ENCODE peak calls at places on chromosomes 1 and 21, in five cellular contexts. One of them, this sample, is unnamed.

GRCh38 chr1:174800221-174800791 is 199.4 kb upstream of the CACYBP start:
- DNase-seq in AG04450: no peak
- DNase-seq in A549: no peak
- DNase-seq in gastrocnemius medialis: no peak
- DNase-seq in astrocyte: no peak
- DNase-seq in this sample: no peak

GRCh38 chr1:78061825-78062523 is 16.2 kb downstream of the GIPC2 start:
- DNase-seq in AG04450: peak; percentile 73
- DNase-seq in A549: peak; percentile 36
- DNase-seq in gastrocnemius medialis: no peak
- DNase-seq in astrocyte: peak; percentile 78
- DNase-seq in this sample: no peak

GRCh38 chr1:59089343-59089742 is 207.6 kb upstream of the FGGY start:
- DNase-seq in AG04450: no peak
- DNase-seq in A549: no peak
- DNase-seq in gastrocnemius medialis: no peak
- DNase-seq in astrocyte: no peak
- DNase-seq in this sample: no peak

GRCh38 chr21:36412916-36413315 is 27.7 kb downstream of the CHAF1B start:
- DNase-seq in AG04450: no peak
- DNase-seq in A549: no peak
- DNase-seq in gastrocnemius medialis: no peak
- DNase-seq in astrocyte: no peak
- DNase-seq in this sample: no peak

GRCh38 chr1:221522440-221523050 is 219.3 kb downstream of the DUSP10 start:
- DNase-seq in AG04450: no peak
- DNase-seq in A549: no peak
- DNase-seq in gastrocnemius medialis: no peak
- DNase-seq in astrocyte: no peak
- DNase-seq in this sample: no peak

GRCh38 chr1:245370905-245371581 is 216.3 kb downstream of the KIF26B start:
- DNase-seq in AG04450: no peak
- DNase-seq in A549: no peak
- DNase-seq in gastrocnemius medialis: no peak
- DNase-seq in astrocyte: no peak
- DNase-seq in this sample: no peak

GRCh38 chr1:239056940-239057339 is 329.4 kb upstream of the CHRM3 start:
- DNase-seq in AG04450: no peak
- DNase-seq in A549: no peak
- DNase-seq in gastrocnemius medialis: no peak
- DNase-seq in astrocyte: no peak
- DNase-seq in this sample: no peak

GRCh38 chr21:41966872-41967621 is 13.2 kb upstream of the C2CD2 start:
- DNase-seq in AG04450: no peak
- DNase-seq in A549: no peak
- DNase-seq in gastrocnemius medialis: peak; percentile 3
- DNase-seq in astrocyte: no peak
- DNase-seq in this sample: no peak

GRCh38 chr1:28900562-28900961 is 13.8 kb upstream of the EPB41 start:
- DNase-seq in AG04450: no peak
- DNase-seq in A549: no peak
- DNase-seq in gastrocnemius medialis: no peak
- DNase-seq in astrocyte: no peak
- DNase-seq in this sample: no peak

GRCh38 chr21:45145146-45145545 is 70.8 kb downstream of the ADARB1 start:
- DNase-seq in AG04450: no peak
- DNase-seq in A549: no peak
- DNase-seq in gastrocnemius medialis: no peak
- DNase-seq in astrocyte: no peak
- DNase-seq in this sample: no peak

GRCh38 chr1:40684669-40685068 is 6.8 kb upstream of the NFYC start:
- DNase-seq in AG04450: no peak
- DNase-seq in A549: no peak
- DNase-seq in gastrocnemius medialis: no peak
- DNase-seq in astrocyte: no peak
- DNase-seq in this sample: no peak

GRCh38 chr1:23544444-23545389 is 13.7 kb upstream of the E2F2 start:
- DNase-seq in AG04450: no peak
- DNase-seq in A549: peak; percentile 84
- DNase-seq in gastrocnemius medialis: peak; percentile 73
- DNase-seq in astrocyte: peak; percentile 54
- DNase-seq in this sample: peak; percentile 86

GRCh38 chr1:153532769-153533599 is 2.8 kb downstream of the S100A6 start:
- DNase-seq in AG04450: peak; percentile 52
- DNase-seq in A549: peak; percentile 91
- DNase-seq in gastrocnemius medialis: peak; percentile 84
- DNase-seq in astrocyte: peak; percentile 62
- DNase-seq in this sample: peak; percentile 97

GRCh38 chr1:28154083-28154594 is 22.4 kb downstream of the PTAFR start:
- DNase-seq in AG04450: no peak
- DNase-seq in A549: no peak
- DNase-seq in gastrocnemius medialis: no peak
- DNase-seq in astrocyte: no peak
- DNase-seq in this sample: no peak

GRCh38 chr21:26469789-26470188 is 103.3 kb downstream of the CYYR1 start:
- DNase-seq in AG04450: no peak
- DNase-seq in A549: no peak
- DNase-seq in gastrocnemius medialis: peak; percentile 36
- DNase-seq in astrocyte: peak; percentile 74
- DNase-seq in this sample: peak; percentile 74

GRCh38 chr1:212513586-212513985 is 80.9 kb downstream of the NENF start:
- DNase-seq in AG04450: no peak
- DNase-seq in A549: no peak
- DNase-seq in gastrocnemius medialis: no peak
- DNase-seq in astrocyte: no peak
- DNase-seq in this sample: no peak

GRCh38 chr1:234957330-234958065 is 171.1 kb downstream of the TOMM20 start:
- DNase-seq in AG04450: peak; percentile 78
- DNase-seq in A549: peak; percentile 98
- DNase-seq in gastrocnemius medialis: no peak
- DNase-seq in astrocyte: peak; percentile 97
- DNase-seq in this sample: peak; percentile 96

GRCh38 chr1:156839426-156840109 is 19.3 kb downstream of the INSRR start:
- DNase-seq in AG04450: no peak
- DNase-seq in A549: no peak
- DNase-seq in gastrocnemius medialis: no peak
- DNase-seq in astrocyte: no peak
- DNase-seq in this sample: no peak

GRCh38 chr1:59498640-59499039 is 201.7 kb downstream of the FGGY start:
- DNase-seq in AG04450: no peak
- DNase-seq in A549: no peak
- DNase-seq in gastrocnemius medialis: no peak
- DNase-seq in astrocyte: peak; percentile 54
- DNase-seq in this sample: peak; percentile 35

GRCh38 chr1:32650752-32651460 is at the start of gene RBBP4:
- DNase-seq in AG04450: peak; percentile 95
- DNase-seq in A549: peak; percentile 96
- DNase-seq in gastrocnemius medialis: peak; percentile 98
- DNase-seq in astrocyte: peak; percentile 89
- DNase-seq in this sample: peak; percentile 96
- TF ChIP-seq CTCF in AG04450: no peak
- TF ChIP-seq CTCF in A549: no peak
- TF ChIP-seq CTCF in gastrocnemius medialis: peak; percentile 16
- TF ChIP-seq CTCF in astrocyte: no peak
- TF ChIP-seq CTCF in this sample: no peak

DNA sequence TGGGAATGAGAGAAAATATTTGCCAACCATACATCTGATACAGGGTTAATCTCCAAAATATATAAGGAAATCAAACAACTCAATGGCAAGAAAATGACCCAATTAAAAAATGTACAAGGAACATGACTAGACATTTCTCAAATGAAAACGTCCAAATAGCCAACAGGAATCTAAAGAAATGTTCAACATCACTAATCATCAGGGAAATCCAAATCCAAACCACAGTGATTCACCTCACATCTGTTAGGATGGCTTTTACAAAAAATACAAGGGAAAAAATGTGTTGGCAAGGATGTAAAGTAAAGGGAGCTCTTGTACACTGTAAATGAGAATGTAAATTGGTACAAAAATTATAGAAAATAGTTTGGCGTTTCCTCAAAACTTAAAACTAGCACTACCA is 54.7 kb upstream of the ZRANB2 start:
- DNase-seq in AG04450: no peak
- DNase-seq in A549: no peak
- DNase-seq in gastrocnemius medialis: no peak
- DNase-seq in astrocyte: peak; percentile 31
- DNase-seq in this sample: no peak
- TF ChIP-seq CTCF in AG04450: no peak
- TF ChIP-seq CTCF in A549: no peak
- TF ChIP-seq CTCF in gastrocnemius medialis: no peak
- TF ChIP-seq CTCF in astrocyte: no peak
- TF ChIP-seq CTCF in this sample: no peak

GRCh38 chr21:30269803-30270530 is 12.8 kb downstream of the KRTAP24-1 start:
- DNase-seq in AG04450: no peak
- DNase-seq in A549: no peak
- DNase-seq in gastrocnemius medialis: no peak
- DNase-seq in astrocyte: no peak
- DNase-seq in this sample: no peak

DNA sequence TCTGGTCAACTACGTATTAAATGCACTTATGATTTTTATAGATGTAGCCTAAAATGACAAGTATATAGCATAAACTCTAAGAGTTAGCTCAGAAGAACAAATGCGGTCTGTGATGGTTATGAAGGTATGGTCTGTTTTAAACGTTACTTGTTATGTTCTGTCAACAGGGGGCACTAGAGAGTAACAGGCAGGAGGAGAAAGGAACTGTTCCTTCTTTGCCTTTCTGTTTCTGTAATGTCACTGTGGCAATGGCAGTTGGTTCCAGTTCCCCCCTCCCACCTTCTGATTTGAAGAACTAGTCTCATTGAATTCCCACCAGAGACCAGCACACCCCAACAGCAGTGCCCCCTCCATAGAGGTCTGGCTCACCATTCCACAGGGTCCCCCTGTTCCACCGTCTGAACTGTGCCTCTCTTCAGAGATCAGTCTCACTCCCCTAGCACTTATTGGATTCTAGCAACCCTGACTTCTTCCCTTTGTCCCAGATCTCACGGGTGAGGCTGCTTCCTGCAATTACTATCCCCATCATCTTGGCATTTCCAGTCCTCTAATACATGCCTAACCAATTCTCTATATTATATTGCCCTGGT is 14.0 kb downstream of the KRTAP24-1 start:
- DNase-seq in AG04450: no peak
- DNase-seq in A549: no peak
- DNase-seq in gastrocnemius medialis: no peak
- DNase-seq in astrocyte: no peak
- DNase-seq in this sample: peak; percentile 32
- TF ChIP-seq CTCF in AG04450: no peak
- TF ChIP-seq CTCF in A549: no peak
- TF ChIP-seq CTCF in gastrocnemius medialis: no peak
- TF ChIP-seq CTCF in astrocyte: no peak
- TF ChIP-seq CTCF in this sample: no peak

GRCh38 chr1:226569879-226570547 is 21.4 kb downstream of the STUM start:
- DNase-seq in AG04450: no peak
- DNase-seq in A549: peak; percentile 31
- DNase-seq in gastrocnemius medialis: no peak
- DNase-seq in astrocyte: no peak
- DNase-seq in this sample: peak; percentile 34
- TF ChIP-seq CTCF in AG04450: peak; percentile 33
- TF ChIP-seq CTCF in A549: no peak
- TF ChIP-seq CTCF in gastrocnemius medialis: no peak
- TF ChIP-seq CTCF in astrocyte: no peak
- TF ChIP-seq CTCF in this sample: no peak

GRCh38 chr1:26677306-26678115 is 18.3 kb upstream of the ARID1A start:
- DNase-seq in AG04450: no peak
- DNase-seq in A549: peak; percentile 92
- DNase-seq in gastrocnemius medialis: peak; percentile 91
- DNase-seq in astrocyte: peak; percentile 66
- DNase-seq in this sample: peak; percentile 97
- TF ChIP-seq CTCF in AG04450: peak; percentile 41
- TF ChIP-seq CTCF in A549: peak; percentile 75
- TF ChIP-seq CTCF in gastrocnemius medialis: peak; percentile 74
- TF ChIP-seq CTCF in astrocyte: peak; percentile 38
- TF ChIP-seq CTCF in this sample: peak; percentile 66

GRCh38 chr1:154973344-154974085 is 966 bp upstream of the CKS1B start:
- DNase-seq in AG04450: peak; percentile 93
- DNase-seq in A549: peak; percentile 99
- DNase-seq in gastrocnemius medialis: peak; percentile 95
- DNase-seq in astrocyte: peak; percentile 94
- DNase-seq in this sample: peak; percentile 100
- TF ChIP-seq CTCF in AG04450: peak; percentile 36
- TF ChIP-seq CTCF in A549: no peak
- TF ChIP-seq CTCF in gastrocnemius medialis: no peak
- TF ChIP-seq CTCF in astrocyte: peak; percentile 13
- TF ChIP-seq CTCF in this sample: peak; percentile 27

GRCh38 chr21:34582506-34583150 is 32.3 kb downstream of the RCAN1 start:
- DNase-seq in AG04450: peak; percentile 24
- DNase-seq in A549: peak; percentile 28
- DNase-seq in gastrocnemius medialis: no peak
- DNase-seq in astrocyte: peak; percentile 34
- DNase-seq in this sample: peak; percentile 48
- TF ChIP-seq CTCF in AG04450: peak; percentile 71
- TF ChIP-seq CTCF in A549: peak; percentile 33
- TF ChIP-seq CTCF in gastrocnemius medialis: no peak
- TF ChIP-seq CTCF in astrocyte: peak; percentile 60
- TF ChIP-seq CTCF in this sample: peak; percentile 36

GRCh38 chr1:231528175-231529029 is at the start of gene TSNAX:
- DNase-seq in AG04450: peak; percentile 78
- DNase-seq in A549: peak; percentile 95
- DNase-seq in gastrocnemius medialis: peak; percentile 90
- DNase-seq in astrocyte: peak; percentile 83
- DNase-seq in this sample: peak; percentile 97
- TF ChIP-seq CTCF in AG04450: no peak
- TF ChIP-seq CTCF in A549: no peak
- TF ChIP-seq CTCF in gastrocnemius medialis: no peak
- TF ChIP-seq CTCF in astrocyte: no peak
- TF ChIP-seq CTCF in this sample: no peak

GRCh38 chr21:32884062-32884461 is 112.5 kb upstream of the PAXBP1 start:
- DNase-seq in AG04450: no peak
- DNase-seq in A549: peak; percentile 10
- DNase-seq in gastrocnemius medialis: no peak
- DNase-seq in astrocyte: no peak
- DNase-seq in this sample: no peak

GRCh38 chr21:32886339-32886738 is 114.8 kb upstream of the PAXBP1 start:
- DNase-seq in AG04450: no peak
- DNase-seq in A549: peak; percentile 1
- DNase-seq in gastrocnemius medialis: no peak
- DNase-seq in astrocyte: no peak
- DNase-seq in this sample: peak; percentile 9

GRCh38 chr21:32887026-32887425 is 115.5 kb upstream of the PAXBP1 start:
- DNase-seq in AG04450: no peak
- DNase-seq in A549: no peak
- DNase-seq in gastrocnemius medialis: no peak
- DNase-seq in astrocyte: no peak
- DNase-seq in this sample: no peak

GRCh38 chr21:32889596-32889995 is 118.0 kb upstream of the PAXBP1 start:
- DNase-seq in AG04450: no peak
- DNase-seq in A549: no peak
- DNase-seq in gastrocnemius medialis: no peak
- DNase-seq in astrocyte: peak; percentile 44
- DNase-seq in this sample: no peak

GRCh38 chr21:32888971-32889370 is 117.4 kb upstream of the PAXBP1 start:
- DNase-seq in AG04450: no peak
- DNase-seq in A549: no peak
- DNase-seq in gastrocnemius medialis: no peak
- DNase-seq in astrocyte: peak; percentile 12
- DNase-seq in this sample: no peak
- TF ChIP-seq CTCF in AG04450: no peak
- TF ChIP-seq CTCF in A549: no peak
- TF ChIP-seq CTCF in gastrocnemius medialis: no peak
- TF ChIP-seq CTCF in astrocyte: no peak
- TF ChIP-seq CTCF in this sample: no peak

This sample was measured in MCF 10A.